ENCODE peak calls at places on chromosomes 7 and 10, in seven cellular contexts. R is psoas muscle; W is mucosa of gallbladder; O is AG10803; G is posterior vena cava; Y is AG09319; N is activated CD8-positive, alpha-beta memory T cell treated with anti-CD3 and anti-CD28 coated beads for 48 hours. H is an unnamed sample.

GRCh38 chr7:95772771-95773581 is 622 bp downstream of the DYNC1I1 start:
- DNase-seq in R (peak), W (no peak), O (peak), G (peak), Y (no peak), N (no peak), H (peak)

GRCh38 chr10:92761576-92761975 is 71.8 kb downstream of the HHEX start:
- DNase-seq in R (no peak), W (no peak), O (peak), G (no peak), Y (no peak), N (no peak), H (no peak)

GRCh38 chr10:98295401-98295811 is 27.4 kb upstream of the LOXL4 start:
- DNase-seq in R (no peak), W (no peak), O (no peak), G (no peak), Y (no peak), N (no peak), H (no peak)

GRCh38 chr7:94391716-94392390 is 2.8 kb upstream of the COL1A2 start:
- DNase-seq in R (no peak), W (no peak), O (peak), G (peak), Y (peak), N (no peak), H (peak)

GRCh38 chr10:102593074-102593803 is 51.0 kb upstream of the TRIM8 start:
- DNase-seq in R (no peak), W (no peak), O (peak), G (no peak), Y (no peak), N (no peak), H (no peak)

GRCh38 chr7:100483101-100483727 is 513 bp upstream of the NYAP1 start:
- DNase-seq in R (peak), W (peak), O (peak), G (peak), Y (no peak), N (peak), H (peak)

GRCh38 chr10:64115913-64116643 is 594.9 kb downstream of the REEP3 start:
- DNase-seq in R (no peak), W (no peak), O (no peak), G (no peak), Y (no peak), N (no peak), H (no peak)

GRCh38 chr10:79178614-79179403 is 110.0 kb downstream of the ZMIZ1 start:
- DNase-seq in R (no peak), W (no peak), O (peak), G (no peak), Y (peak), N (no peak), H (peak)

GRCh38 chr7:14836571-14837189 is 65.9 kb downstream of the DGKB start:
- DNase-seq in R (peak), W (no peak), O (peak), G (peak), Y (no peak), N (no peak), H (no peak)

GRCh38 chr7:135169936-135170222 is 628 bp downstream of the CYREN start:
- DNase-seq in R (no peak), W (no peak), O (no peak), G (no peak), Y (no peak), N (no peak), H (no peak)

GRCh38 chr7:19709249-19709578 is 377 bp upstream of the POLR1F start:
- DNase-seq in R (no peak), W (no peak), O (no peak), G (no peak), Y (no peak), N (no peak), H (no peak)

GRCh38 chr10:132654708-132655661 is 117.4 kb downstream of the INPP5A start:
- DNase-seq in R (peak), W (peak), O (peak), G (peak), Y (no peak), N (peak), H (peak)

GRCh38 chr7:45698527-45699309 is 124.5 kb downstream of the ADCY1 start:
- DNase-seq in R (no peak), W (peak), O (no peak), G (peak), Y (no peak), N (no peak), H (no peak)

GRCh38 chr10:30984563-30985328 is 46.9 kb downstream of the ZNF438 start:
- DNase-seq in R (no peak), W (no peak), O (peak), G (no peak), Y (no peak), N (no peak), H (no peak)

GRCh38 chr10:126062132-126063032 is 166.0 kb downstream of the FANK1 start:
- DNase-seq in R (peak), W (peak), O (peak), G (peak), Y (peak), N (no peak), H (peak)

GRCh38 chr10:43897765-43898419 is 249.2 kb upstream of the ZNF32 start:
- DNase-seq in R (no peak), W (no peak), O (no peak), G (no peak), Y (no peak), N (no peak), H (no peak)

GRCh38 chr7:16465469-16466086 is at the start of gene SOSTDC1:
- DNase-seq in R (no peak), W (no peak), O (no peak), G (no peak), Y (no peak), N (no peak), H (no peak)

GRCh38 chr10:116796910-116797513 is 52.3 kb upstream of the ENO4 start:
- DNase-seq in R (peak), W (peak), O (peak), G (peak), Y (peak), N (peak), H (peak)

GRCh38 chr10:119539359-119539651 is 3.2 kb downstream of the RGS10 start:
- DNase-seq in R (no peak), W (no peak), O (no peak), G (no peak), Y (no peak), N (no peak), H (no peak)

GRCh38 chr10:2933519-2933918 is 133.8 kb upstream of the PFKP start:
- DNase-seq in R (no peak), W (no peak), O (peak), G (no peak), Y (no peak), N (no peak), H (no peak)

GRCh38 chr7:157265051-157265450 is 71.8 kb upstream of the DNAJB6 start:
- DNase-seq in R (no peak), W (no peak), O (no peak), G (peak), Y (no peak), N (no peak), H (no peak)

GRCh38 chr10:42553064-42553407 is 85.3 kb downstream of the ZNF33B start:
- DNase-seq in R (no peak), W (no peak), O (no peak), G (no peak), Y (no peak), N (no peak), H (no peak)

GRCh38 chr7:152780935-152781334 is 21.4 kb downstream of the ACTR3B start:
- DNase-seq in R (no peak), W (no peak), O (no peak), G (no peak), Y (no peak), N (no peak), H (no peak)